ENCODE peak calls at places on chromosome 16, in five cellular contexts. One of them, this sample, is unnamed.

GRCh38 chr16:11224096-11224893 is 31.7 kb downstream of the SOCS1 start:
- DNase-seq in psoas muscle: peak; percentile 77
- DNase-seq in SJSA1: no peak
- DNase-seq in gastrocnemius medialis: peak; percentile 93
- DNase-seq in neural progenitor cell: peak; percentile 41
- DNase-seq in this sample: no peak

GRCh38 chr16:77324727-77325126 is 110.1 kb downstream of the ADAMTS18 start:
- DNase-seq in gastrocnemius medialis: no peak
- DNase-seq in psoas muscle: no peak
- DNase-seq in neural progenitor cell: no peak
- DNase-seq in SJSA1: no peak
- DNase-seq in this sample: no peak

GRCh38 chr16:57807252-57807967 is 5.1 kb upstream of the KIFC3 start:
- DNase-seq in psoas muscle: no peak
- DNase-seq in SJSA1: peak; percentile 73
- DNase-seq in gastrocnemius medialis: no peak
- DNase-seq in neural progenitor cell: no peak
- DNase-seq in this sample: no peak

GRCh38 chr16:67406628-67407027 is 9.6 kb downstream of the ZDHHC1 start:
- DNase-seq in SJSA1: no peak
- DNase-seq in neural progenitor cell: no peak
- DNase-seq in gastrocnemius medialis: peak; percentile 63
- DNase-seq in psoas muscle: no peak
- DNase-seq in this sample: no peak

GRCh38 chr16:25066747-25067631 is 44.6 kb upstream of the LCMT1 start:
- DNase-seq in psoas muscle: peak; percentile 89
- DNase-seq in neural progenitor cell: peak; percentile 93
- DNase-seq in SJSA1: peak; percentile 84
- DNase-seq in gastrocnemius medialis: peak; percentile 79
- DNase-seq in this sample: no peak

GRCh38 chr16:58459344-58460218 is 40.4 kb upstream of the NDRG4 start:
- DNase-seq in psoas muscle: no peak
- DNase-seq in SJSA1: no peak
- DNase-seq in neural progenitor cell: no peak
- DNase-seq in gastrocnemius medialis: no peak
- DNase-seq in this sample: no peak

GRCh38 chr16:83835972-83836566 is 28.3 kb downstream of the HSBP1 start:
- DNase-seq in gastrocnemius medialis: no peak
- DNase-seq in SJSA1: no peak
- DNase-seq in neural progenitor cell: no peak
- DNase-seq in psoas muscle: no peak
- DNase-seq in this sample: no peak

GRCh38 chr16:46777804-46778203 is 29.7 kb upstream of the MYLK3 start:
- DNase-seq in neural progenitor cell: no peak
- DNase-seq in SJSA1: peak; percentile 37
- DNase-seq in psoas muscle: no peak
- DNase-seq in gastrocnemius medialis: no peak
- DNase-seq in this sample: no peak

GRCh38 chr16:11585460-11586374 is 1.0 kb downstream of the LITAF start:
- DNase-seq in gastrocnemius medialis: peak; percentile 34
- DNase-seq in neural progenitor cell: no peak
- DNase-seq in SJSA1: no peak
- DNase-seq in psoas muscle: no peak
- DNase-seq in this sample: no peak

GRCh38 chr16:30350134-30350871 is 4.8 kb downstream of the CD2BP2 start:
- DNase-seq in psoas muscle: no peak
- DNase-seq in SJSA1: no peak
- DNase-seq in neural progenitor cell: no peak
- DNase-seq in gastrocnemius medialis: no peak
- DNase-seq in this sample: no peak

GRCh38 chr16:68244481-68244902 is 681 bp upstream of the PLA2G15 start:
- DNase-seq in neural progenitor cell: no peak
- DNase-seq in SJSA1: no peak
- DNase-seq in gastrocnemius medialis: no peak
- DNase-seq in psoas muscle: no peak
- DNase-seq in this sample: no peak

GRCh38 chr16:73071131-73071940 is 23.4 kb upstream of the ZFHX3 start:
- DNase-seq in psoas muscle: peak; percentile 52
- DNase-seq in neural progenitor cell: peak; percentile 73
- DNase-seq in SJSA1: no peak
- DNase-seq in gastrocnemius medialis: peak; percentile 66
- DNase-seq in this sample: no peak

GRCh38 chr16:53817812-53818211 is 113.9 kb downstream of the FTO start:
- DNase-seq in neural progenitor cell: no peak
- DNase-seq in gastrocnemius medialis: no peak
- DNase-seq in SJSA1: no peak
- DNase-seq in psoas muscle: no peak
- DNase-seq in this sample: no peak

GRCh38 chr16:57504001-57504400 is 17.7 kb upstream of the DOK4 start:
- DNase-seq in neural progenitor cell: no peak
- DNase-seq in gastrocnemius medialis: no peak
- DNase-seq in psoas muscle: no peak
- DNase-seq in SJSA1: no peak
- DNase-seq in this sample: no peak

GRCh38 chr16:48193846-48194245 is 38.1 kb upstream of the ABCC12 start:
- DNase-seq in psoas muscle: no peak
- DNase-seq in gastrocnemius medialis: no peak
- DNase-seq in SJSA1: no peak
- DNase-seq in neural progenitor cell: no peak
- DNase-seq in this sample: no peak

GRCh38 chr16:50509521-50510341 is 38.5 kb upstream of the NKD1 start:
- DNase-seq in SJSA1: no peak
- DNase-seq in psoas muscle: no peak
- DNase-seq in gastrocnemius medialis: no peak
- DNase-seq in neural progenitor cell: peak; percentile 63
- DNase-seq in this sample: no peak

GRCh38 chr16:15961060-15961511 is 11.7 kb downstream of the ABCC1 start:
- DNase-seq in gastrocnemius medialis: no peak
- DNase-seq in neural progenitor cell: no peak
- DNase-seq in SJSA1: peak; percentile 50
- DNase-seq in psoas muscle: no peak
- DNase-seq in this sample: no peak

GRCh38 chr16:55189975-55190636 is 133.9 kb upstream of the IRX6 start:
- DNase-seq in psoas muscle: no peak
- DNase-seq in gastrocnemius medialis: no peak
- DNase-seq in neural progenitor cell: peak; percentile 38
- DNase-seq in SJSA1: no peak
- DNase-seq in this sample: no peak

GRCh38 chr16:19735074-19735867 is 17.2 kb downstream of the IQCK start:
- DNase-seq in psoas muscle: no peak
- DNase-seq in SJSA1: no peak
- DNase-seq in gastrocnemius medialis: peak; percentile 23
- DNase-seq in neural progenitor cell: no peak
- DNase-seq in this sample: no peak

GRCh38 chr16:47519037-47519436 is 57.9 kb downstream of the PHKB start:
- DNase-seq in neural progenitor cell: no peak
- DNase-seq in SJSA1: no peak
- DNase-seq in gastrocnemius medialis: no peak
- DNase-seq in psoas muscle: no peak
- DNase-seq in this sample: no peak

GRCh38 chr16:48393843-48394703 is 8.9 kb upstream of the SIAH1 start:
- DNase-seq in SJSA1: no peak
- DNase-seq in neural progenitor cell: no peak
- DNase-seq in psoas muscle: peak; percentile 68
- DNase-seq in gastrocnemius medialis: peak; percentile 87
- DNase-seq in this sample: no peak

GRCh38 chr16:80806957-80807356 is 2.6 kb upstream of the CDYL2 start:
- DNase-seq in neural progenitor cell: no peak
- DNase-seq in SJSA1: no peak
- DNase-seq in gastrocnemius medialis: no peak
- DNase-seq in psoas muscle: no peak
- DNase-seq in this sample: peak; percentile 75

GRCh38 chr16:6160871-6161270 is 1063.3 kb upstream of the EEF2KMT start:
- DNase-seq in neural progenitor cell: no peak
- DNase-seq in gastrocnemius medialis: no peak
- DNase-seq in psoas muscle: no peak
- DNase-seq in SJSA1: no peak
- DNase-seq in this sample: no peak

GRCh38 chr16:56932588-56933265 is 785 bp downstream of the HERPUD1 start:
- DNase-seq in neural progenitor cell: peak; percentile 69
- DNase-seq in gastrocnemius medialis: peak; percentile 87
- DNase-seq in SJSA1: peak; percentile 73
- DNase-seq in psoas muscle: peak; percentile 74
- DNase-seq in this sample: no peak

GRCh38 chr16:49858200-49859129 is 2.6 kb upstream of the ZNF423 start:
- DNase-seq in gastrocnemius medialis: peak; percentile 37
- DNase-seq in neural progenitor cell: peak; percentile 71
- DNase-seq in psoas muscle: peak; percentile 72
- DNase-seq in SJSA1: no peak
- DNase-seq in this sample: no peak

GRCh38 chr16:57226701-57227621 is 18.1 kb upstream of the ARL2BP start:
- DNase-seq in gastrocnemius medialis: no peak
- DNase-seq in neural progenitor cell: no peak
- DNase-seq in SJSA1: no peak
- DNase-seq in psoas muscle: no peak
- DNase-seq in this sample: no peak

GRCh38 chr16:11985250-11985649 is 8.7 kb downstream of the SNX29 start:
- DNase-seq in gastrocnemius medialis: no peak
- DNase-seq in SJSA1: no peak
- DNase-seq in psoas muscle: no peak
- DNase-seq in neural progenitor cell: no peak
- DNase-seq in this sample: no peak

GRCh38 chr16:27745348-27745747 is 195.4 kb downstream of the KATNIP start:
- DNase-seq in gastrocnemius medialis: no peak
- DNase-seq in SJSA1: no peak
- DNase-seq in psoas muscle: no peak
- DNase-seq in neural progenitor cell: no peak
- DNase-seq in this sample: no peak

GRCh38 chr16:27746076-27746855 is 196.3 kb downstream of the KATNIP start:
- DNase-seq in gastrocnemius medialis: no peak
- DNase-seq in psoas muscle: no peak
- DNase-seq in neural progenitor cell: no peak
- DNase-seq in SJSA1: no peak
- DNase-seq in this sample: no peak

GRCh38 chr16:27740496-27741201 is 190.7 kb downstream of the KATNIP start:
- DNase-seq in neural progenitor cell: no peak
- DNase-seq in gastrocnemius medialis: no peak
- DNase-seq in SJSA1: no peak
- DNase-seq in psoas muscle: no peak
- DNase-seq in this sample: no peak

GRCh38 chr16:27742333-27742732 is 192.4 kb downstream of the KATNIP start:
- DNase-seq in SJSA1: no peak
- DNase-seq in neural progenitor cell: no peak
- DNase-seq in psoas muscle: no peak
- DNase-seq in gastrocnemius medialis: no peak
- DNase-seq in this sample: no peak

GRCh38 chr16:27743963-27744362 is 194.0 kb downstream of the KATNIP start:
- DNase-seq in neural progenitor cell: no peak
- DNase-seq in SJSA1: no peak
- DNase-seq in psoas muscle: no peak
- DNase-seq in gastrocnemius medialis: no peak
- DNase-seq in this sample: no peak
- H3K27ac ChIP-seq in neural progenitor cell: no peak overlapping the region
- H3K27ac ChIP-seq in SJSA1: no peak overlapping the region
- H3K27ac ChIP-seq in psoas muscle: no peak overlapping the region
- H3K27ac ChIP-seq in gastrocnemius medialis: no peak overlapping the region
- H3K27ac ChIP-seq in this sample: no peak overlapping the region

GRCh38 chr16:52741386-52741785 is 194.4 kb upstream of the TOX3 start:
- DNase-seq in SJSA1: no peak
- DNase-seq in gastrocnemius medialis: no peak
- DNase-seq in psoas muscle: no peak
- DNase-seq in neural progenitor cell: peak; percentile 59
- DNase-seq in this sample: no peak

GRCh38 chr16:52740333-52740732 is 193.4 kb upstream of the TOX3 start:
- DNase-seq in psoas muscle: no peak
- DNase-seq in SJSA1: no peak
- DNase-seq in neural progenitor cell: no peak
- DNase-seq in gastrocnemius medialis: no peak
- DNase-seq in this sample: no peak

GRCh38 chr16:52742608-52743007 is 195.7 kb upstream of the TOX3 start:
- DNase-seq in neural progenitor cell: no peak
- DNase-seq in gastrocnemius medialis: no peak
- DNase-seq in SJSA1: no peak
- DNase-seq in psoas muscle: no peak
- DNase-seq in this sample: no peak

GRCh38 chr16:52743702-52744101 is 196.8 kb upstream of the TOX3 start:
- DNase-seq in SJSA1: no peak
- DNase-seq in psoas muscle: no peak
- DNase-seq in neural progenitor cell: no peak
- DNase-seq in gastrocnemius medialis: no peak
- DNase-seq in this sample: no peak

GRCh38 chr16:52742052-52742451 is 195.1 kb upstream of the TOX3 start:
- DNase-seq in gastrocnemius medialis: no peak
- DNase-seq in psoas muscle: no peak
- DNase-seq in SJSA1: no peak
- DNase-seq in neural progenitor cell: no peak
- DNase-seq in this sample: no peak
- H3K27ac ChIP-seq in gastrocnemius medialis: no peak overlapping the region
- H3K27ac ChIP-seq in psoas muscle: no peak overlapping the region
- H3K27ac ChIP-seq in SJSA1: no peak overlapping the region
- H3K27ac ChIP-seq in neural progenitor cell: no peak overlapping the region
- H3K27ac ChIP-seq in this sample: no peak overlapping the region

GRCh38 chr16:85960486-85961046 is 61.6 kb downstream of the IRF8 start:
- DNase-seq in gastrocnemius medialis: no peak
- DNase-seq in SJSA1: no peak
- DNase-seq in neural progenitor cell: no peak
- DNase-seq in psoas muscle: no peak
- DNase-seq in this sample: no peak

GRCh38 chr16:85956426-85956825 is 57.5 kb downstream of the IRF8 start:
- DNase-seq in neural progenitor cell: no peak
- DNase-seq in SJSA1: no peak
- DNase-seq in gastrocnemius medialis: no peak
- DNase-seq in psoas muscle: no peak
- DNase-seq in this sample: no peak

GRCh38 chr16:85955566-85955965 is 56.6 kb downstream of the IRF8 start:
- DNase-seq in gastrocnemius medialis: no peak
- DNase-seq in neural progenitor cell: no peak
- DNase-seq in SJSA1: no peak
- DNase-seq in psoas muscle: no peak
- DNase-seq in this sample: no peak

GRCh38 chr16:85959686-85960085 is 60.7 kb downstream of the IRF8 start:
- DNase-seq in neural progenitor cell: no peak
- DNase-seq in psoas muscle: no peak
- DNase-seq in SJSA1: no peak
- DNase-seq in gastrocnemius medialis: no peak
- DNase-seq in this sample: no peak

GRCh38 chr16:85958731-85959130 is 59.8 kb downstream of the IRF8 start:
- DNase-seq in SJSA1: no peak
- DNase-seq in neural progenitor cell: no peak
- DNase-seq in gastrocnemius medialis: no peak
- DNase-seq in psoas muscle: no peak
- DNase-seq in this sample: no peak
- H3K27ac ChIP-seq in SJSA1: no peak overlapping the region
- H3K27ac ChIP-seq in neural progenitor cell: no peak overlapping the region
- H3K27ac ChIP-seq in gastrocnemius medialis: no peak overlapping the region
- H3K27ac ChIP-seq in psoas muscle: no peak overlapping the region
- H3K27ac ChIP-seq in this sample: no peak overlapping the region

DNA sequence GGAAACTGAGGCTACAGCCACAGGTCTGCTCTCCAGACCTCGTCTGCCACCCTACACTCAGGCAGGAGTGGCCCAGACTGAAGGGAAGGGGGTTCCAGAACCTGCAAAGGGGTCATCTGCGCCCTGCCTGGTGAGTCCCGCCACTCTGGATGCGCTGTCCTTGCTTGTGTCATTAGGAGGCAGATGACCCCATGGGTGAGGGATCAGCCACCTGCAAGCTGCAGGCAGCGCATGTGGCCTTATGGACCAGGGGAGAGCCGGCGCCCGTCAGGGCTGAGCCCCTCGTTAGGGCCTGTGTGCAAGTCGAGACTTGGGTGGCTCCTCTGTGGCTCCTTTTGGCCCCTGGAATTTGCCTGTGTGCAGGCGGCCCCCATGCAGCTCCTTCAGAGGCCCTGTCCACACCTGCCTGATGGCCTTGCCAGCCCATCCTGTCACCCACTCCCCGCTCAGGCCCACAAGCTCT is 5.7 kb downstream of the ZFPM1 start:
- DNase-seq in gastrocnemius medialis: no peak
- DNase-seq in neural progenitor cell: no peak
- DNase-seq in SJSA1: no peak
- DNase-seq in psoas muscle: no peak
- DNase-seq in this sample: no peak
- H3K27ac ChIP-seq in gastrocnemius medialis: no peak overlapping the region
- H3K27ac ChIP-seq in neural progenitor cell: no peak overlapping the region
- H3K27ac ChIP-seq in SJSA1: no peak overlapping the region
- H3K27ac ChIP-seq in psoas muscle: no peak overlapping the region
- H3K27ac ChIP-seq in this sample: no peak overlapping the region

This sample was measured in RWPE2.